ENCODE peak calls at places on chromosomes 4 and X, in seven cellular contexts. One of them, this sample, is unnamed.

GRCh38 chrX:125132274-125132673 is 187.4 kb upstream of the TEX13C start:
- DNase-seq in fibroblast of villous mesenchyme: no peak
- DNase-seq in glutamatergic neuron: no peak
- DNase-seq in CD4-positive, alpha-beta T cell: no peak
- DNase-seq in NB4: peak; percentile 48
- DNase-seq in A549: peak; percentile 3
- DNase-seq in astrocyte: no peak
- DNase-seq in this sample: peak; percentile 1

GRCh38 chrX:39484159-39484558 is 613.6 kb downstream of the BCOR start:
- DNase-seq in CD4-positive, alpha-beta T cell: no peak
- DNase-seq in NB4: no peak
- DNase-seq in fibroblast of villous mesenchyme: no peak
- DNase-seq in A549: no peak
- DNase-seq in glutamatergic neuron: no peak
- DNase-seq in astrocyte: no peak
- DNase-seq in this sample: no peak

GRCh38 chr4:99447079-99447478 is 11.9 kb upstream of the ADH7 start:
- DNase-seq in A549: no peak
- DNase-seq in NB4: peak; percentile 12
- DNase-seq in astrocyte: peak; percentile 71
- DNase-seq in fibroblast of villous mesenchyme: peak; percentile 61
- DNase-seq in CD4-positive, alpha-beta T cell: no peak
- DNase-seq in glutamatergic neuron: no peak
- DNase-seq in this sample: peak; percentile 46

GRCh38 chr4:117678861-117679260 is 355.4 kb upstream of the NDST3 start:
- DNase-seq in astrocyte: no peak
- DNase-seq in glutamatergic neuron: no peak
- DNase-seq in CD4-positive, alpha-beta T cell: no peak
- DNase-seq in A549: no peak
- DNase-seq in NB4: no peak
- DNase-seq in fibroblast of villous mesenchyme: no peak
- DNase-seq in this sample: no peak

GRCh38 chr4:85812776-85813175 is 337.8 kb downstream of the ARHGAP24 start:
- DNase-seq in CD4-positive, alpha-beta T cell: no peak
- DNase-seq in NB4: no peak
- DNase-seq in fibroblast of villous mesenchyme: no peak
- DNase-seq in glutamatergic neuron: no peak
- DNase-seq in A549: no peak
- DNase-seq in astrocyte: peak; percentile 46
- DNase-seq in this sample: no peak

GRCh38 chrX:22520128-22520828 is 247.6 kb downstream of the CBLL2 start:
- DNase-seq in glutamatergic neuron: no peak
- DNase-seq in NB4: no peak
- DNase-seq in astrocyte: no peak
- DNase-seq in CD4-positive, alpha-beta T cell: no peak
- DNase-seq in fibroblast of villous mesenchyme: no peak
- DNase-seq in A549: no peak
- DNase-seq in this sample: no peak

GRCh38 chrX:10017866-10018265 is 50.7 kb downstream of the CLDN34 start:
- DNase-seq in fibroblast of villous mesenchyme: peak; percentile 81
- DNase-seq in glutamatergic neuron: no peak
- DNase-seq in A549: peak; percentile 28
- DNase-seq in astrocyte: peak; percentile 77
- DNase-seq in CD4-positive, alpha-beta T cell: no peak
- DNase-seq in NB4: peak; percentile 77
- DNase-seq in this sample: no peak

GRCh38 chr4:6012200-6012599 is 6.0 kb downstream of the C4orf50 start:
- DNase-seq in CD4-positive, alpha-beta T cell: no peak
- DNase-seq in glutamatergic neuron: no peak
- DNase-seq in A549: no peak
- DNase-seq in astrocyte: no peak
- DNase-seq in NB4: no peak
- DNase-seq in fibroblast of villous mesenchyme: no peak
- DNase-seq in this sample: no peak

GRCh38 chrX:135544338-135544948 is 24.0 kb downstream of the INTS6L start:
- DNase-seq in astrocyte: no peak
- DNase-seq in NB4: no peak
- DNase-seq in glutamatergic neuron: no peak
- DNase-seq in A549: no peak
- DNase-seq in fibroblast of villous mesenchyme: no peak
- DNase-seq in CD4-positive, alpha-beta T cell: no peak
- DNase-seq in this sample: no peak

GRCh38 chr4:173135241-173135847 is 33.3 kb upstream of the GALNT7 start:
- DNase-seq in CD4-positive, alpha-beta T cell: no peak
- DNase-seq in A549: no peak
- DNase-seq in astrocyte: peak; percentile 62
- DNase-seq in NB4: peak; percentile 7
- DNase-seq in glutamatergic neuron: no peak
- DNase-seq in fibroblast of villous mesenchyme: peak; percentile 6
- DNase-seq in this sample: no peak

GRCh38 chr4:158958489-158959270 is 144.2 kb upstream of the RAPGEF2 start:
- DNase-seq in A549: no peak
- DNase-seq in glutamatergic neuron: no peak
- DNase-seq in CD4-positive, alpha-beta T cell: no peak
- DNase-seq in NB4: no peak
- DNase-seq in fibroblast of villous mesenchyme: no peak
- DNase-seq in astrocyte: no peak
- DNase-seq in this sample: no peak

GRCh38 chr4:139740531-139741041 is 75.0 kb downstream of the MGST2 start:
- DNase-seq in astrocyte: peak; percentile 93
- DNase-seq in CD4-positive, alpha-beta T cell: no peak
- DNase-seq in A549: peak; percentile 6
- DNase-seq in glutamatergic neuron: no peak
- DNase-seq in NB4: peak; percentile 62
- DNase-seq in fibroblast of villous mesenchyme: peak; percentile 89
- DNase-seq in this sample: no peak

GRCh38 chr4:111632752-111633151 is 512.5 kb upstream of the FAM241A start:
- DNase-seq in astrocyte: peak; percentile 26
- DNase-seq in glutamatergic neuron: no peak
- DNase-seq in fibroblast of villous mesenchyme: peak; percentile 71
- DNase-seq in A549: no peak
- DNase-seq in CD4-positive, alpha-beta T cell: no peak
- DNase-seq in NB4: no peak
- DNase-seq in this sample: no peak

GRCh38 chr4:54509057-54509456 is 148.7 kb upstream of the KIT start:
- DNase-seq in A549: no peak
- DNase-seq in NB4: no peak
- DNase-seq in glutamatergic neuron: no peak
- DNase-seq in CD4-positive, alpha-beta T cell: no peak
- DNase-seq in fibroblast of villous mesenchyme: no peak
- DNase-seq in astrocyte: no peak
- DNase-seq in this sample: no peak

GRCh38 chr4:114108869-114109268 is 129.4 kb upstream of the ARSJ start:
- DNase-seq in CD4-positive, alpha-beta T cell: no peak
- DNase-seq in A549: no peak
- DNase-seq in glutamatergic neuron: peak; percentile 53
- DNase-seq in NB4: no peak
- DNase-seq in astrocyte: peak; percentile 56
- DNase-seq in fibroblast of villous mesenchyme: peak; percentile 8
- DNase-seq in this sample: no peak

GRCh38 chr4:41575665-41576064 is 37.7 kb downstream of the LIMCH1 start:
- DNase-seq in astrocyte: no peak
- DNase-seq in glutamatergic neuron: no peak
- DNase-seq in A549: no peak
- DNase-seq in fibroblast of villous mesenchyme: no peak
- DNase-seq in CD4-positive, alpha-beta T cell: no peak
- DNase-seq in NB4: no peak
- DNase-seq in this sample: no peak

GRCh38 chrX:9267415-9267814 is 197.4 kb upstream of the TBL1X start:
- DNase-seq in CD4-positive, alpha-beta T cell: no peak
- DNase-seq in fibroblast of villous mesenchyme: peak; percentile 71
- DNase-seq in astrocyte: no peak
- DNase-seq in NB4: no peak
- DNase-seq in glutamatergic neuron: no peak
- DNase-seq in A549: peak; percentile 4
- DNase-seq in this sample: no peak

GRCh38 chr4:24644983-24645764 is 60.8 kb upstream of the DHX15 start:
- DNase-seq in astrocyte: peak; percentile 54
- DNase-seq in NB4: no peak
- DNase-seq in fibroblast of villous mesenchyme: peak; percentile 41
- DNase-seq in A549: no peak
- DNase-seq in glutamatergic neuron: no peak
- DNase-seq in CD4-positive, alpha-beta T cell: no peak
- DNase-seq in this sample: no peak

GRCh38 chr4:159460408-159460807 is 357.5 kb downstream of the RAPGEF2 start:
- DNase-seq in A549: no peak
- DNase-seq in CD4-positive, alpha-beta T cell: no peak
- DNase-seq in astrocyte: peak; percentile 14
- DNase-seq in fibroblast of villous mesenchyme: no peak
- DNase-seq in glutamatergic neuron: no peak
- DNase-seq in NB4: no peak
- DNase-seq in this sample: no peak

GRCh38 chr4:113974467-113974866 is 5.0 kb downstream of the ARSJ start:
- DNase-seq in fibroblast of villous mesenchyme: no peak
- DNase-seq in glutamatergic neuron: no peak
- DNase-seq in A549: no peak
- DNase-seq in astrocyte: no peak
- DNase-seq in CD4-positive, alpha-beta T cell: no peak
- DNase-seq in NB4: no peak
- DNase-seq in this sample: no peak

GRCh38 chr4:10093801-10094552 is 22.6 kb downstream of the WDR1 start:
- DNase-seq in CD4-positive, alpha-beta T cell: peak; percentile 27
- DNase-seq in NB4: no peak
- DNase-seq in fibroblast of villous mesenchyme: peak; percentile 91
- DNase-seq in astrocyte: peak; percentile 97
- DNase-seq in glutamatergic neuron: no peak
- DNase-seq in A549: no peak
- DNase-seq in this sample: no peak

GRCh38 chrX:102720237-102721168 is at the start of gene GPRASP3:
- DNase-seq in NB4: no peak
- DNase-seq in CD4-positive, alpha-beta T cell: peak; percentile 59
- DNase-seq in fibroblast of villous mesenchyme: peak; percentile 75
- DNase-seq in A549: peak; percentile 78
- DNase-seq in astrocyte: peak; percentile 66
- DNase-seq in glutamatergic neuron: peak; percentile 82
- DNase-seq in this sample: peak; percentile 89

GRCh38 chr4:185552254-185552653 is 16.9 kb upstream of the PDLIM3 start:
- DNase-seq in glutamatergic neuron: no peak
- DNase-seq in astrocyte: no peak
- DNase-seq in A549: no peak
- DNase-seq in CD4-positive, alpha-beta T cell: no peak
- DNase-seq in NB4: no peak
- DNase-seq in fibroblast of villous mesenchyme: no peak
- DNase-seq in this sample: no peak

GRCh38 chr4:183165371-183165770 is 66.3 kb downstream of the WWC2 start:
- DNase-seq in astrocyte: no peak
- DNase-seq in NB4: no peak
- DNase-seq in A549: no peak
- DNase-seq in CD4-positive, alpha-beta T cell: no peak
- DNase-seq in glutamatergic neuron: no peak
- DNase-seq in fibroblast of villous mesenchyme: peak; percentile 45
- DNase-seq in this sample: no peak

GRCh38 chr4:45455217-45455616 is 668.6 kb downstream of the GABRG1 start:
- DNase-seq in fibroblast of villous mesenchyme: no peak
- DNase-seq in CD4-positive, alpha-beta T cell: no peak
- DNase-seq in glutamatergic neuron: no peak
- DNase-seq in astrocyte: no peak
- DNase-seq in NB4: no peak
- DNase-seq in A549: no peak
- DNase-seq in this sample: no peak

GRCh38 chr4:45453258-45453841 is 670.5 kb downstream of the GABRG1 start:
- DNase-seq in CD4-positive, alpha-beta T cell: no peak
- DNase-seq in glutamatergic neuron: no peak
- DNase-seq in astrocyte: peak; percentile 0
- DNase-seq in NB4: peak; percentile 52
- DNase-seq in A549: no peak
- DNase-seq in fibroblast of villous mesenchyme: peak; percentile 1
- DNase-seq in this sample: no peak
- TF ChIP-seq CTCF in CD4-positive, alpha-beta T cell: no peak
- TF ChIP-seq CTCF in glutamatergic neuron: peak; percentile 55
- TF ChIP-seq CTCF in astrocyte: peak; percentile 34
- TF ChIP-seq CTCF in NB4: peak; percentile 61
- TF ChIP-seq CTCF in A549: no peak
- TF ChIP-seq CTCF in fibroblast of villous mesenchyme: peak; percentile 12
- TF ChIP-seq CTCF in this sample: peak; percentile 10

DNA sequence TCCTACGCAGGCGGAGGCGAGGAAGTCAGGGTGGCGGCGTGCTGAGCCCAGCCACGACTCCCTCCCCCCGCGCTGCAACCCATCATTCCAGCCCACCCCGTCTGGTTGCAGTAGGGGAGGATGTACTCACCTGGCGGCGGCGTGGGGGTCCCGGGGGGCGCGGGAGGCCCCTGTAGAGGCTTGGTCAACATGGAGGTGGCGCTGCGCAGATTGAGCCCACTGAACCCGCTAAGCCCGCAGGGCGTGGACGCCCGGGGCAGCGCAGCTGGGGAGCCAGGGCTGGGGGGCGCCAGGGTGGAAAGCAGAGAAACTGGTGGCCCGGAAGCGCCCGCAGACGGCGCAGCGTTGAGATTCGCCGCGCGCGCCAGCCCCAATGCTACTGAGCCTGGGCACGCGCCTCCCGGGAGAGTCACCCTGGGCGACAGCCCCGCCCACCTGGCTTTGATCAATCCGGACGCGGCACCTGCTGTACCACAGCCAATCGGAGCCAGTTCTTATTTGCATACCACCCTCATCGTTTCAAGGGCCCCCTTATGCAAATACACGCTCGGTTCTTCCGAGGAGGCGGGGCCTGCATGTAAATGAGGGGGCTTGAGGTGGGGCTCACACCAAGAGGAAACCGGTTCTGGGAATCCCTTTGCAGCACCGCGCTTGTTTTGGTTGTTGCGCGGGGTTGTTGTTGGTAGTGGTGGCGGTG is at the start of gene PIM2:
- DNase-seq in CD4-positive, alpha-beta T cell: peak; percentile 92
- DNase-seq in NB4: peak; percentile 96
- DNase-seq in astrocyte: peak; percentile 80
- DNase-seq in fibroblast of villous mesenchyme: peak; percentile 90
- DNase-seq in A549: peak; percentile 80
- DNase-seq in glutamatergic neuron: peak; percentile 89
- DNase-seq in this sample: peak; percentile 94
- TF ChIP-seq CTCF in CD4-positive, alpha-beta T cell: no peak
- TF ChIP-seq CTCF in NB4: no peak
- TF ChIP-seq CTCF in astrocyte: no peak
- TF ChIP-seq CTCF in fibroblast of villous mesenchyme: no peak
- TF ChIP-seq CTCF in A549: no peak
- TF ChIP-seq CTCF in glutamatergic neuron: no peak
- TF ChIP-seq CTCF in this sample: no peak

GRCh38 chr4:15043226-15043625 is 40.9 kb downstream of the CPEB2 start:
- DNase-seq in NB4: peak; percentile 14
- DNase-seq in astrocyte: no peak
- DNase-seq in glutamatergic neuron: no peak
- DNase-seq in fibroblast of villous mesenchyme: no peak
- DNase-seq in CD4-positive, alpha-beta T cell: no peak
- DNase-seq in A549: no peak
- DNase-seq in this sample: no peak
- TF ChIP-seq CTCF in NB4: peak; percentile 7
- TF ChIP-seq CTCF in astrocyte: peak; percentile 7
- TF ChIP-seq CTCF in glutamatergic neuron: no peak
- TF ChIP-seq CTCF in fibroblast of villous mesenchyme: peak; percentile 33
- TF ChIP-seq CTCF in CD4-positive, alpha-beta T cell: no peak
- TF ChIP-seq CTCF in A549: peak; percentile 29
- TF ChIP-seq CTCF in this sample: no peak

GRCh38 chr4:44580231-44580630 is 71.2 kb downstream of the YIPF7 start:
- DNase-seq in A549: no peak
- DNase-seq in astrocyte: no peak
- DNase-seq in fibroblast of villous mesenchyme: no peak
- DNase-seq in CD4-positive, alpha-beta T cell: no peak
- DNase-seq in glutamatergic neuron: no peak
- DNase-seq in NB4: no peak
- DNase-seq in this sample: no peak

GRCh38 chr4:44578954-44579353 is 72.5 kb downstream of the YIPF7 start:
- DNase-seq in CD4-positive, alpha-beta T cell: no peak
- DNase-seq in glutamatergic neuron: no peak
- DNase-seq in NB4: no peak
- DNase-seq in fibroblast of villous mesenchyme: no peak
- DNase-seq in A549: no peak
- DNase-seq in astrocyte: no peak
- DNase-seq in this sample: no peak

GRCh38 chr4:44583393-44583792 is 68.0 kb downstream of the YIPF7 start:
- DNase-seq in A549: no peak
- DNase-seq in glutamatergic neuron: no peak
- DNase-seq in astrocyte: no peak
- DNase-seq in CD4-positive, alpha-beta T cell: no peak
- DNase-seq in fibroblast of villous mesenchyme: no peak
- DNase-seq in NB4: peak; percentile 43
- DNase-seq in this sample: no peak
- TF ChIP-seq CTCF in A549: no peak
- TF ChIP-seq CTCF in glutamatergic neuron: peak; percentile 39
- TF ChIP-seq CTCF in astrocyte: no peak
- TF ChIP-seq CTCF in CD4-positive, alpha-beta T cell: no peak
- TF ChIP-seq CTCF in fibroblast of villous mesenchyme: no peak
- TF ChIP-seq CTCF in NB4: peak; percentile 52
- TF ChIP-seq CTCF in this sample: no peak